ENCODE peak calls at places on chromosomes 11 and 22, in seven cellular contexts. K, L, J, Z, W, U and N are unnamed samples.

GRCh38 chr11:130514851-130515250 is 66.4 kb downstream of the ADAMTS15 start:
- DNase-seq in K (no peak), L (no peak), J (no peak), Z (no peak), W (no peak), U (peak; percentile 49), N (no peak)

GRCh38 chr11:47950396-47950795 is 30.0 kb upstream of the PTPRJ start:
- DNase-seq in K (no peak), L (no peak), J (no peak), Z (no peak), W (peak; percentile 15), U (no peak), N (no peak)

GRCh38 chr22:46747646-46748045 is 9.6 kb upstream of the CERK start:
- DNase-seq in K (no peak), L (no peak), J (no peak), Z (no peak), W (no peak), U (no peak), N (no peak)

GRCh38 chr11:116840224-116840745 is 2.9 kb upstream of the APOA1 start:
- DNase-seq in K (no peak), L (no peak), J (no peak), Z (peak; percentile 39), W (no peak), U (no peak), N (peak; percentile 56)

GRCh38 chr11:132427611-132428010 is 1057.2 kb downstream of the NTM start:
- DNase-seq in K (no peak), L (no peak), J (no peak), Z (no peak), W (no peak), U (no peak), N (no peak)

GRCh38 chr22:50672471-50673230 is at the start of gene SHANK3:
- DNase-seq in K (no peak), L (peak; percentile 7), J (no peak), Z (no peak), W (no peak), U (no peak), N (no peak)

GRCh38 chr11:9755561-9755960 is 91.7 kb downstream of the SWAP70 start:
- DNase-seq in K (no peak), L (no peak), J (no peak), Z (no peak), W (no peak), U (no peak), N (no peak)

GRCh38 chr11:72243173-72243566 is 806 bp downstream of the PHOX2A start:
- DNase-seq in K (no peak), L (no peak), J (no peak), Z (no peak), W (no peak), U (no peak), N (no peak)

GRCh38 chr11:44632466-44633123 is 67.1 kb downstream of the CD82 start:
- DNase-seq in K (no peak), L (peak; percentile 57), J (peak; percentile 35), Z (peak; percentile 16), W (no peak), U (peak; percentile 75), N (no peak)

GRCh38 chr11:61766353-61766841 is 14.0 kb downstream of the MYRF start:
- DNase-seq in K (no peak), L (no peak), J (no peak), Z (no peak), W (no peak), U (no peak), N (no peak)

GRCh38 chr22:45420011-45420410 is 6.5 kb downstream of the RIBC2 start:
- DNase-seq in K (no peak), L (no peak), J (no peak), Z (no peak), W (no peak), U (no peak), N (no peak)

GRCh38 chr11:74000770-74001169 is 8.1 kb downstream of the UCP3 start:
- DNase-seq in K (no peak), L (no peak), J (no peak), Z (no peak), W (no peak), U (no peak), N (no peak)

GRCh38 chr11:121235057-121235456 is 57.5 kb upstream of the SC5D start:
- DNase-seq in K (no peak), L (no peak), J (no peak), Z (no peak), W (no peak), U (no peak), N (no peak)

GRCh38 chr11:116244889-116245288 is 527.9 kb downstream of the BUD13 start:
- DNase-seq in K (no peak), L (no peak), J (no peak), Z (no peak), W (no peak), U (no peak), N (no peak)

GRCh38 chr22:22882033-22882717 is 5.4 kb upstream of the IGLL5 start:
- DNase-seq in K (no peak), L (no peak), J (no peak), Z (no peak), W (no peak), U (peak; percentile 76), N (no peak)

GRCh38 chr11:64861227-64861970 is 16.9 kb upstream of the CDC42BPG start:
- DNase-seq in K (no peak), L (no peak), J (no peak), Z (no peak), W (no peak), U (no peak), N (no peak)

GRCh38 chr11:2588809-2589537 is 110.8 kb downstream of the KCNQ1OT1 start:
- DNase-seq in K (no peak), L (no peak), J (no peak), Z (peak; percentile 9), W (no peak), U (peak; percentile 79), N (peak; percentile 29)

GRCh38 chr22:47133263-47133662 is 370.8 kb downstream of the TBC1D22A start:
- DNase-seq in K (no peak), L (no peak), J (no peak), Z (no peak), W (no peak), U (no peak), N (no peak)